ENCODE peak calls at places on chromosome 20, in ten cellular contexts. W is MCF 10A, Z is WTC11, D is RWPE1, L is progenitor cell of endocrine pancreas, X is GM12865, R is astrocyte of the spinal cord, O is psoas muscle, K is mucosa of descending colon, N is uterus. V is an unnamed sample.

GRCh38 chr20:61878478-61879302 is 187.0 kb downstream of the TAF4 start:
- DNase-seq in R (no peak), Z (no peak), O (no peak), N (no peak), W (no peak), L (no peak), K (no peak), D (no peak), X (no peak), V (no peak)

GRCh38 chr20:38840894-38841470 is 35.5 kb downstream of the PPP1R16B start:
- DNase-seq in O (no peak), X (no peak), D (no peak), R (no peak), N (no peak), L (no peak), W (no peak), Z (no peak), K (no peak), V (no peak)

GRCh38 chr20:52102126-52102525 is 89.5 kb downstream of the ZFP64 start:
- DNase-seq in L (no peak), R (no peak), N (no peak), K (no peak), X (no peak), O (no peak), W (no peak), D (no peak), Z (no peak), V (no peak)

GRCh38 chr20:40868568-40869223 is 159.9 kb upstream of the TOP1 start:
- DNase-seq in D (no peak), Z (no peak), L (no peak), K (no peak), X (no peak), R (peak), W (peak), N (peak), O (peak), V (no peak)

GRCh38 chr20:4507288-4507719 is 214.4 kb upstream of the PRND start:
- DNase-seq in K (no peak), X (no peak), D (peak), W (peak), R (peak), N (no peak), O (no peak), Z (no peak), L (no peak), V (no peak)

GRCh38 chr20:58245931-58246330 is 17.5 kb upstream of the ANKRD60 start:
- DNase-seq in K (no peak), X (no peak), D (no peak), N (no peak), R (no peak), O (no peak), L (no peak), W (no peak), Z (no peak), V (no peak)

GRCh38 chr20:63977392-63978276 is 1.8 kb downstream of the SAMD10 start:
- DNase-seq in R (peak), K (peak), L (no peak), O (no peak), N (no peak), Z (no peak), W (peak), X (no peak), D (peak), V (no peak)

GRCh38 chr20:58048096-58048702 is 180.3 kb downstream of the ANKRD60 start:
- DNase-seq in N (no peak), K (no peak), D (peak), Z (peak), O (no peak), L (peak), R (peak), X (peak), W (peak), V (no peak)

GRCh38 chr20:20084296-20084752 is 32.0 kb downstream of the CFAP61 start:
- DNase-seq in L (no peak), K (no peak), O (peak), N (no peak), W (no peak), X (no peak), D (no peak), R (no peak), Z (no peak), V (no peak)

GRCh38 chr20:34560614-34561013 is 2.1 kb downstream of the MAP1LC3A start:
- DNase-seq in Z (no peak), X (no peak), K (peak), R (no peak), O (no peak), W (no peak), L (no peak), N (no peak), D (no peak), V (no peak)

GRCh38 chr20:34560141-34560523 is 1.6 kb downstream of the MAP1LC3A start:
- DNase-seq in O (no peak), D (no peak), W (no peak), L (no peak), N (no peak), K (peak), Z (no peak), R (no peak), X (no peak), V (no peak)

GRCh38 chr20:34564810-34565209 is 6.3 kb downstream of the MAP1LC3A start:
- DNase-seq in D (no peak), R (no peak), W (no peak), K (no peak), Z (no peak), L (no peak), N (no peak), O (no peak), X (peak), V (no peak)

GRCh38 chr20:34561661-34562060 is 3.1 kb downstream of the MAP1LC3A start:
- DNase-seq in Z (no peak), X (no peak), K (no peak), O (no peak), L (no peak), D (no peak), N (no peak), R (no peak), W (no peak), V (no peak)

DNA sequence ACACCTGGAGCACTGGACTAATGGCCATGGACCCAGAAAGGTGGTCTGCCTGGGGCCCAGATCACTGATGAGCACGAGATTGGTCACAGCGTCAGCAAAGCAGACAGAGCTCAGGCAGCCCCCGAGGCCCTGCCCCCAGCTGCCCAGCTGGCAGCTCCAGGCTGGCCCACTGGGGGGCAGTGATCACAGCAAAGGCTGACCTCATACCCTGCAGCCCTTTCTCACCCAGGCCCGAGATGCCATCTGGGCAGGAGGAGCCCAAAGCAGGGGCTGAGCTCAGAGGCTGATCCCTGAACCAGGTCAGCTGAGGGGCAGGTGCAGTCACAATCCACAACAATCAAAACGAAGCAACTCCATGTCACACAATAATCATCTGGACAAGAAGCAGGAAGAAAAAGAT is 4.1 kb downstream of the MAP1LC3A start:
- DNase-seq in O (no peak), N (no peak), R (no peak), X (peak), L (no peak), W (no peak), D (no peak), K (no peak), Z (peak), V (peak)
- TF ChIP-seq CTCF in O (peak), N (no peak), R (peak), X (peak), L (peak), W (no peak), D (no peak), K (no peak), Z (no peak), V (peak)

GRCh38 chr20:32240220-32240619 is 32.5 kb downstream of the POFUT1 start:
- DNase-seq in K (no peak), N (no peak), O (no peak), W (no peak), X (no peak), L (peak), R (no peak), D (no peak), Z (peak), V (no peak)
- TF ChIP-seq CTCF in K (no peak), N (no peak), O (no peak), W (no peak), X (no peak), L (peak), R (no peak), D (no peak), Z (no peak), V (no peak)

GRCh38 chr20:34705383-34706021 is 1.4 kb downstream of the TP53INP2 start:
- DNase-seq in Z (peak), W (peak), K (peak), X (no peak), L (no peak), O (no peak), D (peak), N (no peak), R (no peak), V (no peak)
- TF ChIP-seq CTCF in Z (no peak), W (peak), K (peak), X (peak), L (peak), O (no peak), D (peak), N (no peak), R (no peak), V (no peak)

DNA sequence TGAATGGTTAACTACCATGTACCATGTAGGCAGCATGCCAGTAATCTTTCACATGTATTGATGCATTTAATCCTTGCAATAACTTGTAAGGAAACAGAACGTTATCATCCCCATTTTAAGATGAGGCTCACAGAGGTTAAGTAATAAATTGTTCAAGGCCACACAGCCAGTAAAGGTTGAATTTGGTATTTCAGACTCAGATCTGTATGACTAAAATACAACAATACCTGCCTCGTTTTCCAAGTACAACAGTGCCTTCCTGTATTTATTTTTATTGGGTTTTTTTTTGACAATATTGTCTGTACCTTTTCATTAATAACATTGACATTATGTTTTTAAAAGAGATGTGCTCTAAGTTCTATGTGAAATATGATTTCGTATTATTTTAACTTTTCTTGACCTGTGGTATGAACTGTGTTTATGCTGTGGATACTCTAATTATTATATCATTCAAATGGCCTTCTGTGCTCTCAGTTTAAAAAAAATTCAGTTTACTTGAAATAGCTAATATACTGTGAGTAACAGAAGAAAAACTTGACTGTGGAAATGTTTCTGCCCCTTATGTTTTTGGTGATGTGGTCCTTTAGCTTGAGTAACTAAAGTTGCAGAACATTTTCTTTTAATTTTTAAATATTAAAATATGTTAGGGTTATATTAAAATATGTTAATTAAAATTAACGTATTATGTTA is 39.7 kb downstream of the XRN2 start:
- DNase-seq in W (no peak), L (no peak), N (no peak), D (no peak), X (no peak), K (no peak), Z (no peak), O (no peak), R (no peak), V (no peak)
- TF ChIP-seq CTCF in W (no peak), L (no peak), N (no peak), D (no peak), X (no peak), K (no peak), Z (no peak), O (no peak), R (no peak), V (no peak)

DNA sequence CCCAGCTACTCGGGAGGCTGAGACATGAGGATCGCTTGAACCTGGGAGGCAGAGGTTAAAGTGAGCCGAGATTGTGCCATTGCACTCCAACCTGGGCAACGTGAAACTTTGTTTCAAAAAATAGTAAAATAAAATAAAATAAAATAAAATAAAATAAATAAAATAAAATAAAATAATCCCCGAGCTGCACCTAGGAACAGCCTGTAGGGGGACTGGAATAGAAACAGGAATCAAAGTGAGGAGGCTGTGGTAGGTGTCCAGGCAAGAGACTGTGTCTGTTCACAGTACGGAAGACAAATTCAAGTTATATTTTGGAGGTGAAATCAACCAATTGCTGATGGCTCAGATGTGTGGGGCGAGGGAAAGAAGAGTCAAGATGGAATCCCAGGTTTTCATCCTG is 86.2 kb downstream of the KCNB1 start:
- DNase-seq in L (no peak), Z (no peak), O (no peak), X (no peak), W (no peak), N (no peak), R (no peak), K (no peak), D (no peak), V (no peak)
- TF ChIP-seq CTCF in L (peak), Z (no peak), O (no peak), X (no peak), W (no peak), N (no peak), R (peak), K (no peak), D (no peak), V (no peak)

DNA sequence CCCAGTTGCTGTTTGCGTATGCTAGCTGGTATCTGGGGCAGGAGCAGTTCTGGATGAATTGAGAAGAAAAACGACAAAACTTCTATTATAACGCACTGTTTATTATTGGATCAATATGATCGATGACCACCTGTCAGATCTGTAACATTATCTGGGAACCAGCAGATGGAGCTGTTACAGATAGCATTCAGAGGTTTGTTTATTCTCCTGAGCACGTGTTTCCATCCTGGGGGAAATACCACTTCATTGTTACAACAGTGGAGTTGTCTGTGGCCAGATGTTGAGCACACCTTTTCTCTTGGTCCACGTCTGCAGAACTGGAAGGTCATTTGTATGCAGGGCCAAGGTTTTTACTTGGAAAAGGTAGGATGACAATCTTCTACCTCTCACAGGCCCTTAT is 16.0 kb upstream of the NKX2-2 start:
- DNase-seq in K (no peak), O (no peak), D (no peak), W (peak), N (no peak), X (peak), Z (no peak), R (no peak), L (no peak), V (no peak)
- TF ChIP-seq CTCF in K (no peak), O (no peak), D (no peak), W (peak), N (no peak), X (peak), Z (peak), R (no peak), L (peak), V (no peak)

DNA sequence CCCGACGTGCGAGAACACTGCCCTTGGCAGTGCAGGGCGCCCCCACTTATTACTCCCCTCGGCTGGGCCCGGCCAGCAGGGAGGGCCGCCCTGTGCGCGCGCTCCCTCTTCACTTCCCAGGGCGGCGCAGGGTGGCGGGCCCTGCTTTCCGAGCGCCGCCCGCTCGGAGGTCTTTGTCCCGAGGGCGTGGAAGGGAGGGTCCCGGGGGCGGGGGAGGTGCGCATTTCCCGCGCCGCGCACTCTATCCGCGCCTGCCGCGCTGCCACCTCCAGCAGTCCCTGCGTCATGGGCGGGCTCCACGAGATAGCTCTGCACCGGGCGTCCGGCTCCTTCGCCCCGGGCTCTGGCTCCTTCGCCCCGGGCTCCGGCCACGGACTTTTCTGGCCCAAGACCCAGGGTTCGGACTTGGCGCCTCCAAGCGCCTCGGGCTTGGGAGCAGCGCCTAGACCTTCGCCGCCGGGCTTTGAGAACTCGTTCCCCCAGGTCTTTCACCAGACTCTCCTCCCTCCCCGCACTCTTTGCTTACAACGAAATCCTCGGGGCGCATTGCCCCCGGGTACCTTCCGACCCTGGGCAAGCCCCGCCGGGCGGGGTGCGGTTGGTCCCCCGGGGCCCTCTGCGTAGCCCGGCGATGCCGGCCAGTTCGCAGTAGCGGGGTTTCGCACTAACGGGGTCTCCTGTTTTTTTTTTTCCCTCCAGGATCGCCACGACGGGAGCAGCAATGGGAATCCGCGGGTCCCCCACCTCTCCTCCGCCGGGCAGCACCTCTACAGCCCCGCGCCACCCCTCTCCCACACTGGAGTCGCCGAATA is 1.6 kb downstream of the TFAP2C start:
- DNase-seq in L (no peak), Z (peak), X (no peak), K (peak), O (no peak), D (peak), R (peak), W (no peak), N (no peak), V (no peak)
- TF ChIP-seq CTCF in L (peak), Z (no peak), X (no peak), K (no peak), O (no peak), D (peak), R (no peak), W (no peak), N (no peak), V (no peak)